ENCODE peak calls at places on chromosomes 16 and 17, in nine cellular contexts. A, Z, U, Y, O, J, N, R and I are unnamed samples.
A peak's percentile ranks its signal among the peaks of the same experiment; 100 is the strongest.

GRCh38 chr16:89374393-89374948 is 115.9 kb downstream of the ANKRD11 start:
- DNase-seq in O (peak; percentile 66), A (peak; percentile 71), R (peak; percentile 79), J (no peak), Y (peak; percentile 38), N (no peak), Z (peak; percentile 74), U (no peak), I (no peak)

GRCh38 chr17:57629470-57629869 is 115.6 kb downstream of the CCDC182 start:
- DNase-seq in O (no peak), J (no peak), U (no peak), A (no peak), N (no peak), Y (peak; percentile 13), Z (no peak), R (no peak), I (peak; percentile 81)

GRCh38 chr16:69410285-69410990 is 14.0 kb upstream of the CYB5B start:
- DNase-seq in Z (no peak), Y (peak; percentile 87), J (no peak), N (peak; percentile 95), A (no peak), U (no peak), O (peak; percentile 77), R (no peak), I (no peak)

GRCh38 chr17:45718791-45719190 is 65.3 kb upstream of the CRHR1 start:
- DNase-seq in O (no peak), A (no peak), Y (no peak), N (no peak), U (no peak), J (no peak), Z (no peak), R (no peak), I (no peak)

GRCh38 chr17:17079336-17079735 is 37.1 kb downstream of the MPRIP start:
- DNase-seq in U (no peak), N (no peak), A (no peak), O (no peak), Z (peak; percentile 59), J (no peak), R (no peak), Y (no peak), I (no peak)

GRCh38 chr17:31424944-31425582 is 33.6 kb downstream of the RAB11FIP4 start:
- DNase-seq in U (no peak), J (no peak), N (peak; percentile 13), R (peak; percentile 83), Z (peak; percentile 75), A (no peak), Y (peak; percentile 41), O (no peak), I (no peak)

GRCh38 chr17:42655528-42655927 is 3.6 kb upstream of the TUBG2 start:
- DNase-seq in R (no peak), Y (peak; percentile 88), O (peak; percentile 96), N (no peak), U (no peak), A (no peak), J (no peak), Z (no peak), I (no peak)

GRCh38 chr16:3642397-3643094 is 11.9 kb upstream of the DNASE1 start:
- DNase-seq in J (no peak), A (no peak), Z (no peak), R (peak; percentile 91), Y (peak; percentile 55), U (no peak), N (peak; percentile 29), O (peak; percentile 73), I (no peak)

GRCh38 chr17:77327181-77327565 is 186.4 kb downstream of the SEC14L1 start:
- DNase-seq in O (no peak), N (no peak), R (peak; percentile 24), Y (no peak), U (no peak), Z (no peak), J (no peak), A (no peak), I (no peak)

GRCh38 chr17:61410555-61411089 is 11.0 kb downstream of the TBX2 start:
- DNase-seq in A (peak; percentile 93), J (no peak), R (peak; percentile 90), O (peak; percentile 88), N (peak; percentile 55), Y (peak; percentile 76), Z (peak; percentile 89), U (no peak), I (no peak)

GRCh38 chr17:31413871-31414589 is 22.6 kb downstream of the RAB11FIP4 start:
- DNase-seq in Z (peak; percentile 90), A (no peak), U (no peak), N (no peak), O (peak; percentile 75), Y (peak; percentile 71), R (no peak), J (no peak), I (no peak)

GRCh38 chr17:83156408-83156807 is 77.0 kb downstream of the METRNL start:
- DNase-seq in O (no peak), Y (no peak), N (no peak), Z (no peak), A (no peak), R (no peak), U (no peak), J (no peak), I (no peak)
- H3K9ac ChIP-seq in O (no peak overlapping the region), Y (no peak overlapping the region), N (no peak overlapping the region), Z (no peak overlapping the region), A (no peak overlapping the region), R (no peak overlapping the region), U (no peak overlapping the region), J (no peak overlapping the region), I (no peak overlapping the region)

GRCh38 chr17:27157898-27158297 is 136.0 kb upstream of the WSB1 start:
- DNase-seq in U (no peak), Y (no peak), J (no peak), Z (no peak), R (no peak), N (no peak), O (no peak), A (no peak), I (no peak)

GRCh38 chr17:27157297-27157696 is 136.6 kb upstream of the WSB1 start:
- DNase-seq in Y (no peak), R (no peak), A (no peak), J (no peak), Z (no peak), N (no peak), U (no peak), O (no peak), I (no peak)

GRCh38 chr17:27153005-27153404 is 140.9 kb upstream of the WSB1 start:
- DNase-seq in Z (no peak), U (no peak), A (no peak), J (no peak), O (no peak), Y (peak; percentile 5), R (no peak), N (no peak), I (no peak)

GRCh38 chr17:27158390-27158789 is 135.5 kb upstream of the WSB1 start:
- DNase-seq in R (no peak), J (no peak), Y (no peak), U (no peak), N (no peak), A (no peak), Z (no peak), O (no peak), I (no peak)

GRCh38 chr17:27155866-27156265 is 138.0 kb upstream of the WSB1 start:
- DNase-seq in J (no peak), U (no peak), R (no peak), Y (no peak), A (no peak), N (no peak), Z (no peak), O (no peak), I (no peak)
- H3K9me3 ChIP-seq in J (no peaks in the 10 kb centered on the region), U (no peaks in the 10 kb centered on the region), R (no peaks in the 10 kb centered on the region), Y (no peaks in the 10 kb centered on the region), A (peaks cover 90% of the 10 kb centered on the region), N (no peaks in the 10 kb centered on the region), Z (peaks cover 33% of the 10 kb centered on the region), O (no peaks in the 10 kb centered on the region), I (no peaks in the 10 kb centered on the region)

DNA sequence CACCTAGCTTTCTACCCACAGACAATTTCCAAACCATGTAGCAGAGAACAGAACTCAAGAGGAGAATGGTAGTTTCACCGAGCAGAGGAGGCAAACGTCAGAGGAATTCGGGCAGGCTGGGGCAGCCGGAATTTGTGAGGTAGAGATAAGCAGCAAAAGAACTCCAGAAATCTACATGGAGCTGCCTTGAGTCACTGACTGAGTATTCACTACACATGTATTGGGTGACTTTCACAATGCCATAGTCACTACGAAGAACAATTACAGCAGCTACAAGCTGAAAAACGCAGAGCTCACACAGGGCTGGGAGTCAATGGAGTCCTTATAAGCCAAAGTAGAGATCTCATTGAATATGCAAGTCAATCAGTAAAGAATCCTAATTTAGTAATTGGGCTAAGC is 13.4 kb downstream of the CMC2 start:
- DNase-seq in J (peak; percentile 87), U (no peak), Y (peak; percentile 98), N (peak; percentile 69), R (no peak), Z (no peak), O (peak; percentile 85), A (no peak), I (no peak)
- H3K27ac ChIP-seq in J (peak overlapping the region; percentile 65), U (no peak overlapping the region), Y (peak overlapping the region; percentile 62), N (peak overlapping the region; percentile 74), R (peak overlapping the region; percentile 60), Z (no peak overlapping the region), O (peak overlapping the region; percentile 68), A (no peak overlapping the region), I (no peak overlapping the region)

GRCh38 chr16:53509906-53510703 is 7.1 kb upstream of the AKTIP start:
- DNase-seq in R (peak; percentile 77), U (no peak), N (peak; percentile 85), A (peak; percentile 69), O (peak; percentile 64), Y (peak; percentile 48), J (peak; percentile 67), Z (peak; percentile 81), I (peak; percentile 78)
- H3K9ac ChIP-seq in R (no peak overlapping the region), U (no peak overlapping the region), N (peak overlapping the region; percentile 78), A (no peak overlapping the region), O (peak overlapping the region; percentile 60), Y (no peak overlapping the region), J (peak overlapping the region; percentile 50), Z (no peak overlapping the region), I (peak overlapping the region; percentile 14)

GRCh38 chr17:28071891-28072606 is 29.6 kb downstream of the NLK start:
- DNase-seq in J (no peak), U (no peak), Y (peak; percentile 36), O (no peak), A (no peak), Z (no peak), N (no peak), R (no peak), I (peak; percentile 88)

GRCh38 chr17:28078443-28079229 is 36.2 kb downstream of the NLK start:
- DNase-seq in Y (no peak), U (no peak), J (no peak), Z (no peak), R (no peak), N (no peak), O (peak; percentile 54), A (no peak), I (no peak)

GRCh38 chr17:28074010-28074409 is 31.5 kb downstream of the NLK start:
- DNase-seq in Y (no peak), A (no peak), R (no peak), N (no peak), J (no peak), O (no peak), U (no peak), Z (no peak), I (peak; percentile 73)

GRCh38 chr17:28072935-28073533 is 30.6 kb downstream of the NLK start:
- DNase-seq in R (no peak), J (no peak), Z (peak; percentile 8), U (no peak), Y (no peak), A (no peak), N (no peak), O (no peak), I (peak; percentile 68)

GRCh38 chr17:28076138-28076537 is 33.7 kb downstream of the NLK start:
- DNase-seq in R (no peak), Z (no peak), Y (no peak), N (no peak), O (no peak), U (no peak), A (no peak), J (no peak), I (no peak)
- H3K9me3 ChIP-seq in R (no peaks in the 10 kb centered on the region), Z (no peaks in the 10 kb centered on the region), Y (no peaks in the 10 kb centered on the region), N (no peaks in the 10 kb centered on the region), O (peaks cover 11% of the 10 kb centered on the region), U (no peaks in the 10 kb centered on the region), A (no peaks in the 10 kb centered on the region), J (peaks cover 7% of the 10 kb centered on the region), I (no peaks in the 10 kb centered on the region)